ENCODE peak calls at places on chromosomes 12 and 14, in seven cellular contexts. P is naive thymus-derived CD8-positive, alpha-beta T cell; T is KBM-7; I is psoas muscle; K is NCI-H1694 treated with DMSO at 0.1 percent for 48 hours; X is left colon; M is HTR-8/SVneo. Z is an unnamed sample.

GRCh38 chr14:69654109-69654508 is 42.7 kb downstream of the SUSD6 start:
- DNase-seq in K (no peak), P (no peak), T (no peak), M (no peak), X (peak; percentile 61), I (no peak), Z (no peak)

GRCh38 chr12:89140141-89140540 is 212.2 kb downstream of the DUSP6 start:
- DNase-seq in X (no peak), P (no peak), T (no peak), I (no peak), K (no peak), M (no peak), Z (peak; percentile 9)

GRCh38 chr12:119911147-119911546 is 34.0 kb upstream of the CIT start:
- DNase-seq in X (no peak), K (no peak), T (no peak), I (no peak), P (no peak), M (peak; percentile 40), Z (no peak)

GRCh38 chr12:92065018-92065499 is 80.6 kb downstream of the BTG1 start:
- DNase-seq in T (no peak), I (no peak), P (no peak), X (peak; percentile 43), M (no peak), K (peak; percentile 78), Z (peak; percentile 73)

GRCh38 chr12:90512518-90512917 is 442.5 kb downstream of the CCER1 start:
- DNase-seq in X (no peak), I (no peak), P (no peak), T (no peak), K (no peak), M (no peak), Z (no peak)

GRCh38 chr12:113471619-113472171 is at the start of gene LHX5:
- DNase-seq in I (no peak), X (no peak), P (no peak), M (no peak), K (no peak), T (no peak), Z (no peak)

GRCh38 chr12:116276433-116277216 is 868 bp downstream of the MED13L start:
- DNase-seq in I (peak; percentile 81), P (peak; percentile 85), M (peak; percentile 36), X (peak; percentile 62), T (peak; percentile 58), K (peak; percentile 50), Z (peak; percentile 81)

GRCh38 chr12:123938679-123939480 is 33.8 kb downstream of the CCDC92 start:
- DNase-seq in I (no peak), T (no peak), M (no peak), P (no peak), X (no peak), K (no peak), Z (no peak)

GRCh38 chr12:128190614-128191013 is 76.4 kb upstream of the TMEM132C start:
- DNase-seq in M (no peak), T (no peak), I (no peak), P (no peak), X (no peak), K (no peak), Z (no peak)

GRCh38 chr14:57209561-57209960 is 59.1 kb downstream of the EXOC5 start:
- DNase-seq in I (no peak), P (no peak), T (no peak), X (no peak), M (peak; percentile 43), K (no peak), Z (no peak)

GRCh38 chr12:99004799-99005474 is 359.8 kb downstream of the APAF1 start:
- DNase-seq in X (no peak), K (no peak), P (no peak), M (no peak), T (no peak), I (no peak), Z (no peak)

GRCh38 chr12:622420-622819 is 40.8 kb downstream of the NINJ2 start:
- DNase-seq in M (no peak), P (no peak), I (no peak), T (peak; percentile 51), X (no peak), K (no peak), Z (no peak)

GRCh38 chr14:30655124-30655523 is 33.0 kb downstream of the SCFD1 start:
- DNase-seq in X (no peak), T (no peak), I (no peak), M (no peak), P (no peak), K (no peak), Z (no peak)

GRCh38 chr12:41058266-41058665 is 129.9 kb upstream of the PDZRN4 start:
- DNase-seq in P (no peak), K (no peak), I (no peak), T (no peak), X (no peak), M (no peak), Z (no peak)

GRCh38 chr12:75658826-75659823 is 147.7 kb upstream of the KRR1 start:
- DNase-seq in I (no peak), K (no peak), T (peak; percentile 33), X (no peak), P (no peak), M (peak; percentile 21), Z (no peak)

GRCh38 chr12:5244513-5244972 is 187.4 kb upstream of the NTF3 start:
- DNase-seq in I (no peak), K (no peak), M (no peak), P (no peak), X (peak; percentile 62), T (no peak), Z (no peak)

GRCh38 chr14:81436296-81437138 is 36.4 kb upstream of the STON2 start:
- DNase-seq in I (peak; percentile 90), K (peak; percentile 84), T (peak; percentile 83), P (no peak), X (peak; percentile 52), M (peak; percentile 65), Z (peak; percentile 54)

GRCh38 chr12:51393676-51394545 is 2.7 kb upstream of the GALNT6 start:
- DNase-seq in M (peak; percentile 43), T (no peak), X (no peak), I (no peak), K (no peak), P (no peak), Z (no peak)

GRCh38 chr12:79250186-79250585 is 385.6 kb downstream of the SYT1 start:
- DNase-seq in X (no peak), I (no peak), K (no peak), M (no peak), P (no peak), T (no peak), Z (no peak)

GRCh38 chr14:30569216-30569902 is 10.4 kb downstream of the G2E3 start:
- DNase-seq in X (no peak), M (no peak), P (no peak), K (no peak), T (no peak), I (no peak), Z (no peak)

GRCh38 chr12:77120695-77121094 is 55.3 kb upstream of the E2F7 start:
- DNase-seq in T (no peak), P (no peak), I (no peak), X (no peak), M (no peak), K (no peak), Z (no peak)

GRCh38 chr14:60915781-60916180 is 65.1 kb downstream of the TRMT5 start:
- DNase-seq in K (no peak), M (no peak), T (no peak), X (no peak), I (no peak), P (no peak), Z (no peak)

GRCh38 chr14:97306785-97307246 is 509.6 kb downstream of the VRK1 start:
- DNase-seq in M (no peak), P (no peak), I (no peak), X (no peak), T (no peak), K (no peak), Z (no peak)

GRCh38 chr12:69247253-69248018 is 8.1 kb downstream of the CPSF6 start:
- DNase-seq in K (no peak), P (no peak), X (no peak), T (no peak), I (no peak), M (no peak), Z (no peak)

GRCh38 chr12:96698965-96699364 is 208.1 kb upstream of the NEDD1 start:
- DNase-seq in P (no peak), T (no peak), I (no peak), X (no peak), M (no peak), K (no peak), Z (no peak)

GRCh38 chr14:88095791-88096190 is 90.9 kb downstream of the GPR65 start:
- DNase-seq in I (no peak), X (no peak), M (no peak), T (no peak), K (no peak), P (no peak), Z (no peak)

GRCh38 chr12:86914716-86915115 is 658.5 kb upstream of the MGAT4C start:
- DNase-seq in I (no peak), P (no peak), K (peak; percentile 32), X (no peak), M (peak; percentile 24), T (peak; percentile 3), Z (peak; percentile 24)

GRCh38 chr14:69288001-69288771 is 28.2 kb downstream of the GALNT16 start:
- DNase-seq in K (no peak), M (no peak), T (no peak), P (no peak), X (peak; percentile 47), I (peak; percentile 62), Z (peak; percentile 13)

GRCh38 chr14:73714656-73715081 is 485 bp upstream of the PNMA1 start:
- DNase-seq in I (no peak), P (no peak), M (peak; percentile 75), X (no peak), K (no peak), T (no peak), Z (no peak)

GRCh38 chr14:59305836-59306555 is 117.5 kb downstream of the DAAM1 start:
- DNase-seq in K (no peak), I (no peak), P (no peak), T (no peak), X (no peak), M (no peak), Z (no peak)

GRCh38 chr12:25677180-25677937 is 124.3 kb upstream of the LMNTD1 start:
- DNase-seq in K (no peak), M (peak; percentile 21), X (no peak), I (no peak), P (no peak), T (no peak), Z (no peak)

GRCh38 chr12:107967170-107967569 is 161.9 kb upstream of the WSCD2 start:
- DNase-seq in X (no peak), T (no peak), K (no peak), P (no peak), M (no peak), I (no peak), Z (no peak)

GRCh38 chr12:6946033-6946919 is 2.5 kb downstream of the C12orf57 start:
- DNase-seq in I (peak; percentile 67), X (peak; percentile 96), P (peak; percentile 76), K (no peak), M (no peak), T (peak; percentile 80), Z (no peak)

GRCh38 chr12:95390192-95390591 is 83.8 kb upstream of the METAP2 start:
- DNase-seq in I (no peak), T (no peak), K (no peak), P (no peak), M (no peak), X (no peak), Z (no peak)

GRCh38 chr12:26124491-26125450 is at the start of gene BHLHE41:
- DNase-seq in I (peak; percentile 93), P (no peak), M (peak; percentile 34), T (peak; percentile 60), X (peak; percentile 84), K (no peak), Z (peak; percentile 36)

GRCh38 chr14:88352299-88353097 is 29.4 kb upstream of the KCNK10 start:
- DNase-seq in P (no peak), T (no peak), I (no peak), M (no peak), K (no peak), X (no peak), Z (no peak)

GRCh38 chr14:67514650-67515385 is 18.3 kb upstream of the PLEKHH1 start:
- DNase-seq in T (peak; percentile 29), I (peak; percentile 66), X (peak; percentile 62), M (peak; percentile 93), P (peak; percentile 73), K (no peak), Z (no peak)

GRCh38 chr14:66311058-66311457 is 175.1 kb upstream of the CCDC196 start:
- DNase-seq in I (no peak), T (no peak), K (no peak), M (no peak), P (no peak), X (no peak), Z (no peak)